ENCODE peak calls at places on chromosome 5, in six cellular contexts. One of them, this sample, is unnamed.

GRCh38 chr5:59587489-59588337 is 305.8 kb downstream of the PDE4D start:
- DNase-seq in endothelial cell of umbilical vein: peak
- DNase-seq in HepG2: no peak
- DNase-seq in IMR-90: peak
- DNase-seq in neural progenitor cell: peak
- DNase-seq in neuronal stem cell: peak
- DNase-seq in this sample: peak

GRCh38 chr5:79612667-79613190 is 488 bp downstream of the TENT2 start:
- DNase-seq in IMR-90: no peak
- DNase-seq in neural progenitor cell: no peak
- DNase-seq in HepG2: peak
- DNase-seq in neuronal stem cell: no peak
- DNase-seq in endothelial cell of umbilical vein: no peak
- DNase-seq in this sample: no peak

GRCh38 chr5:158709279-158709678 is 390.4 kb downstream of the EBF1 start:
- DNase-seq in neuronal stem cell: peak
- DNase-seq in IMR-90: no peak
- DNase-seq in neural progenitor cell: peak
- DNase-seq in endothelial cell of umbilical vein: no peak
- DNase-seq in HepG2: no peak
- DNase-seq in this sample: no peak

GRCh38 chr5:72244862-72245371 is 75.1 kb downstream of the MRPS27 start:
- DNase-seq in endothelial cell of umbilical vein: peak
- DNase-seq in IMR-90: peak
- DNase-seq in neuronal stem cell: no peak
- DNase-seq in neural progenitor cell: peak
- DNase-seq in HepG2: peak
- DNase-seq in this sample: no peak

GRCh38 chr5:108260105-108260857 is 121.6 kb downstream of the FBXL17 start:
- DNase-seq in HepG2: peak
- DNase-seq in endothelial cell of umbilical vein: peak
- DNase-seq in neural progenitor cell: peak
- DNase-seq in neuronal stem cell: peak
- DNase-seq in IMR-90: peak
- DNase-seq in this sample: peak

GRCh38 chr5:10307206-10308148 is at the start of gene CMBL:
- DNase-seq in neuronal stem cell: no peak
- DNase-seq in HepG2: peak
- DNase-seq in endothelial cell of umbilical vein: peak
- DNase-seq in IMR-90: peak
- DNase-seq in neural progenitor cell: peak
- DNase-seq in this sample: peak

GRCh38 chr5:118486647-118487046 is 501.7 kb downstream of the DTWD2 start:
- DNase-seq in IMR-90: no peak
- DNase-seq in neural progenitor cell: peak
- DNase-seq in endothelial cell of umbilical vein: no peak
- DNase-seq in neuronal stem cell: no peak
- DNase-seq in HepG2: no peak
- DNase-seq in this sample: no peak

GRCh38 chr5:144390133-144390532 is 219.5 kb downstream of the KCTD16 start:
- DNase-seq in endothelial cell of umbilical vein: peak
- DNase-seq in HepG2: peak
- DNase-seq in neuronal stem cell: no peak
- DNase-seq in neural progenitor cell: peak
- DNase-seq in IMR-90: peak
- DNase-seq in this sample: no peak

GRCh38 chr5:56543431-56544385 is 271.6 kb upstream of the MAP3K1 start:
- DNase-seq in neural progenitor cell: no peak
- DNase-seq in HepG2: no peak
- DNase-seq in endothelial cell of umbilical vein: no peak
- DNase-seq in IMR-90: peak
- DNase-seq in neuronal stem cell: no peak
- DNase-seq in this sample: no peak

GRCh38 chr5:179762079-179762780 is 29.6 kb downstream of the MAML1 start:
- DNase-seq in neuronal stem cell: no peak
- DNase-seq in neural progenitor cell: no peak
- DNase-seq in IMR-90: no peak
- DNase-seq in endothelial cell of umbilical vein: no peak
- DNase-seq in HepG2: peak
- DNase-seq in this sample: peak

GRCh38 chr5:168005093-168005492 is 286.4 kb upstream of the WWC1 start:
- DNase-seq in IMR-90: no peak
- DNase-seq in neuronal stem cell: no peak
- DNase-seq in endothelial cell of umbilical vein: no peak
- DNase-seq in neural progenitor cell: no peak
- DNase-seq in HepG2: no peak
- DNase-seq in this sample: no peak

GRCh38 chr5:131536211-131536826 is 98.7 kb downstream of the RAPGEF6 start:
- DNase-seq in neuronal stem cell: no peak
- DNase-seq in endothelial cell of umbilical vein: peak
- DNase-seq in HepG2: no peak
- DNase-seq in IMR-90: peak
- DNase-seq in neural progenitor cell: no peak
- DNase-seq in this sample: no peak

GRCh38 chr5:72129730-72130129 is 22.5 kb downstream of the MAP1B start:
- DNase-seq in endothelial cell of umbilical vein: no peak
- DNase-seq in HepG2: no peak
- DNase-seq in IMR-90: peak
- DNase-seq in neural progenitor cell: no peak
- DNase-seq in neuronal stem cell: no peak
- DNase-seq in this sample: no peak

GRCh38 chr5:154587123-154587725 is 109.2 kb upstream of the HAND1 start:
- DNase-seq in IMR-90: no peak
- DNase-seq in neural progenitor cell: no peak
- DNase-seq in neuronal stem cell: no peak
- DNase-seq in endothelial cell of umbilical vein: no peak
- DNase-seq in HepG2: peak
- DNase-seq in this sample: no peak

GRCh38 chr5:134091626-134092121 is 22.8 kb upstream of the TCF7 start:
- DNase-seq in HepG2: peak
- DNase-seq in endothelial cell of umbilical vein: no peak
- DNase-seq in neuronal stem cell: no peak
- DNase-seq in neural progenitor cell: no peak
- DNase-seq in IMR-90: no peak
- DNase-seq in this sample: no peak

GRCh38 chr5:87074934-87075541 is 192.6 kb upstream of the RASA1 start:
- DNase-seq in neural progenitor cell: peak
- DNase-seq in endothelial cell of umbilical vein: no peak
- DNase-seq in HepG2: no peak
- DNase-seq in IMR-90: no peak
- DNase-seq in neuronal stem cell: no peak
- DNase-seq in this sample: peak

GRCh38 chr5:95631265-95631957 is 11.5 kb downstream of the GPR150 start:
- DNase-seq in endothelial cell of umbilical vein: peak
- DNase-seq in neuronal stem cell: no peak
- DNase-seq in IMR-90: peak
- DNase-seq in HepG2: no peak
- DNase-seq in neural progenitor cell: no peak
- DNase-seq in this sample: no peak

GRCh38 chr5:6772886-6773285 is 59.7 kb downstream of the TENT4A start:
- DNase-seq in IMR-90: no peak
- DNase-seq in neuronal stem cell: no peak
- DNase-seq in endothelial cell of umbilical vein: no peak
- DNase-seq in neural progenitor cell: no peak
- DNase-seq in HepG2: no peak
- DNase-seq in this sample: no peak

GRCh38 chr5:124007675-124008398 is 495.9 kb downstream of the CSNK1G3 start:
- DNase-seq in HepG2: no peak
- DNase-seq in endothelial cell of umbilical vein: no peak
- DNase-seq in IMR-90: peak
- DNase-seq in neural progenitor cell: peak
- DNase-seq in neuronal stem cell: no peak
- DNase-seq in this sample: no peak

GRCh38 chr5:38598994-38599611 is 42.7 kb upstream of the LIFR start:
- DNase-seq in HepG2: peak
- DNase-seq in IMR-90: peak
- DNase-seq in endothelial cell of umbilical vein: peak
- DNase-seq in neuronal stem cell: no peak
- DNase-seq in neural progenitor cell: no peak
- DNase-seq in this sample: no peak

GRCh38 chr5:43061352-43061751 is 21.2 kb upstream of the ANXA2R start:
- DNase-seq in IMR-90: no peak
- DNase-seq in neural progenitor cell: no peak
- DNase-seq in neuronal stem cell: no peak
- DNase-seq in HepG2: no peak
- DNase-seq in endothelial cell of umbilical vein: no peak
- DNase-seq in this sample: no peak

GRCh38 chr5:9343146-9343850 is 202.6 kb downstream of the SEMA5A start:
- DNase-seq in IMR-90: peak
- DNase-seq in neuronal stem cell: no peak
- DNase-seq in neural progenitor cell: no peak
- DNase-seq in HepG2: no peak
- DNase-seq in endothelial cell of umbilical vein: no peak
- DNase-seq in this sample: no peak

GRCh38 chr5:179959627-179960026 is 51.9 kb upstream of the TBC1D9B start:
- DNase-seq in IMR-90: no peak
- DNase-seq in endothelial cell of umbilical vein: no peak
- DNase-seq in neural progenitor cell: no peak
- DNase-seq in neuronal stem cell: no peak
- DNase-seq in HepG2: no peak
- DNase-seq in this sample: no peak

GRCh38 chr5:17817946-17818345 is 183.7 kb downstream of the TAF11L14 start:
- DNase-seq in neural progenitor cell: no peak
- DNase-seq in endothelial cell of umbilical vein: no peak
- DNase-seq in neuronal stem cell: no peak
- DNase-seq in IMR-90: peak
- DNase-seq in HepG2: no peak
- DNase-seq in this sample: no peak

DNA sequence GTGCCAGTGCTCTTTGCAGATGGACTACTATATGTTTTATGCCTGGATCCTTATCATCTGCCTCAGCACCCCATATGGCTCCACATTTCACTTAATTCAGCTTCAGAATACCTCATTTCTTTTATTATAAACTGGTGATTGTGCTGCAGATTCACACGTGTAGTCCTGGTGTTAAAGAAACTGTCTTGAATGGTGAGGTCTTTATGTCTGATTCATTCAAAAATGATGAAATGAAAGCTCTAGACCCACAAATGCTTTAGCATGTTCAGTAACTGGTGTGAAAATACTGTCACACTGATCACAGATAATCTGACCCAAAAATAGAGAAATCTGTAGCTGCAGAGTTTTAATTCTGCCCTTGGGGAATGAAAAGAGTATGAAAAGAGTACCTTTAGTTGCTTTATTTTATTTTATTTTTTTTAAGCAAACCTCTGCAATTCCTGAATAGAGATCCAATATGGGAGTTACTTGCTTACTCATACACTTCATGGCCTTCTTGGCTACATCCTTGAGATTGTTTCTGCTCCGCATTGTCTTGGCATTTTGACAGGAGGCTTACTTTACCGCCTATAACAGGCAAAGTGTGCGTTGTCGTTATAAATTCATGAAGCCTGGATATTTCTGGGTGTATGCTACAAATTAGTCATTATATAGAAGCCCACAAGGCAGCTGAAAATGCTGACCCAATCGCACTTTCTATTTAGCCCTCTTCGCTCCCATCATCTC is 2.7 kb downstream of the RGMB start:
- DNase-seq in endothelial cell of umbilical vein: peak
- DNase-seq in HepG2: no peak
- DNase-seq in neural progenitor cell: no peak
- DNase-seq in neuronal stem cell: no peak
- DNase-seq in IMR-90: peak
- DNase-seq in this sample: no peak
- H3K9ac ChIP-seq in endothelial cell of umbilical vein: peak
- H3K9ac ChIP-seq in HepG2: peak
- H3K9ac ChIP-seq in neural progenitor cell: no peak
- H3K9ac ChIP-seq in neuronal stem cell: no peak
- H3K9ac ChIP-seq in IMR-90: peak
- H3K9ac ChIP-seq in this sample: no peak

DNA sequence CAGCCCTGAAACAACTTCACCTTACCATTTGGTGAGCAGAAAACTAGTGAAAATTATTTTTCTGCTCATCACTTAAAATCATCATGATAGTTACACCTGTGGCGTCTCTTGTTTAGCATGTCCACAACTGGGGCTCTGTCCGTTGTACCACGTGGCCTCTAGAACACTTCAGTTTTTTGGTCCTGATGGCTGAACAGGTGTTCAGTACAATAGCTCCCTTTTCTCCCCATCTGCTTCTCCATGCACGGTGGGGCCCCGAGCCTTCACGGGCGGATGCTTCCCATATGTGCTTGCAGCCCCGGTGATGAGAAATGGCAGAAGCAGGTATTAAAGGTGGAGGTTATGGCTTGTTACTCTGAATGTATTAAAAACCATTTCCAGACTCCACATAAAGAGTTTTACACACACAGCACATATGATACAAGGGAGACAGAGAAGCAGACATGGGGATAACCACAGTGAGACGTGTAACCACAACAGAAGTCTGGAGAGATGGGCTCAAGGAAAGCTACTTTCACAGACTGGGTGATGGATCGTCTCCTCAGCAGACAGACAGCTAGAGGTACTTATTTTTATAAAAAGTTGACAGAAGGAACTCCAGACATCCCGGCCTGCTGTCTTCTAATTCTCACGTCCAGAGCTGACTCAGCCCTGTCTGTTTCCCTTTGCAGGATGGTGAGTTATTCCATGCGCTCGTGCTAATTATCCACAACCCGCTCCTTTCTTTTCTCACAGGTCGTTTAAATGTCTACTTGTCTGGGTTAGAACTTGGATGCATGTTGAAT is 304.3 kb downstream of the CWC27 start:
- DNase-seq in neural progenitor cell: no peak
- DNase-seq in endothelial cell of umbilical vein: peak
- DNase-seq in IMR-90: peak
- DNase-seq in neuronal stem cell: no peak
- DNase-seq in HepG2: no peak
- DNase-seq in this sample: no peak
- H3K9ac ChIP-seq in neural progenitor cell: no peak
- H3K9ac ChIP-seq in endothelial cell of umbilical vein: no peak
- H3K9ac ChIP-seq in IMR-90: no peak
- H3K9ac ChIP-seq in neuronal stem cell: no peak
- H3K9ac ChIP-seq in HepG2: no peak
- H3K9ac ChIP-seq in this sample: no peak

DNA sequence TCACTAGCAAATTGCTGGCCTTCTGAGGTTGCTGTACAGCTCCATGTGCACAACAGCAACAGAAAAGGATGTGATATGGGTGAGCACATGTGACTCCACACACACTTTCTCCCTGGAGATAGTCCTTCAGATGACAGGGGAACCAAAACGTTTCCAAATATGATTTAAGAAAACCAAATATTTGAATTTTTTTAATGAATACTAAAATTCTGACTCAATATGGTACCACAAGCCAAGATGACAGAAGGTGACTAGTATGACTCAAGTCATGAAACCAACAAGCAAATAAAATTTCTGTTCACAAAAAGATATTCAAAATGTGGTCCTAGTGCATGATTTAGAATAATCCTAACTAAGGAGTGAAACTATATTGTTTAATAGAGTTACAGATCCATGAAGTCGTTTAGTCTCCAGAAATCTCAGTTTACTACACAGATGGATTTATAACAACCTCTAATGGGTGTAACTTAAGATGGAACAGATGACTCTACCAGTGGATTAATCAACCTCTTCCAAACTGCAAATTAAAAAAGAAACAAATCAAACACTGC is 144.8 kb upstream of the PIK3R1 start:
- DNase-seq in neuronal stem cell: no peak
- DNase-seq in HepG2: no peak
- DNase-seq in IMR-90: no peak
- DNase-seq in endothelial cell of umbilical vein: no peak
- DNase-seq in neural progenitor cell: no peak
- DNase-seq in this sample: no peak
- H3K9ac ChIP-seq in neuronal stem cell: no peak
- H3K9ac ChIP-seq in HepG2: no peak
- H3K9ac ChIP-seq in IMR-90: no peak
- H3K9ac ChIP-seq in endothelial cell of umbilical vein: no peak
- H3K9ac ChIP-seq in neural progenitor cell: no peak
- H3K9ac ChIP-seq in this sample: no peak

GRCh38 chr5:14509556-14509955 is 72.0 kb upstream of the OTULINL start:
- DNase-seq in endothelial cell of umbilical vein: no peak
- DNase-seq in IMR-90: no peak
- DNase-seq in neuronal stem cell: no peak
- DNase-seq in HepG2: no peak
- DNase-seq in neural progenitor cell: no peak
- DNase-seq in this sample: no peak
- H3K9ac ChIP-seq in endothelial cell of umbilical vein: no peak
- H3K9ac ChIP-seq in IMR-90: no peak
- H3K9ac ChIP-seq in neuronal stem cell: no peak
- H3K9ac ChIP-seq in HepG2: no peak
- H3K9ac ChIP-seq in neural progenitor cell: no peak
- H3K9ac ChIP-seq in this sample: no peak

This sample was measured in colonic mucosa.